ENCODE peak calls at places on chromosomes 7 and 10, in seven cellular contexts. P is GM23338, C is IMR-90, F is PC-3, B is mesendoderm, E is trophoblast cell, R is A549. G is an unnamed sample. For H3K4me1, the result is how much of the 10 kb centered on the place peaks cover.

GRCh38 chr10:35412900-35413491 is 76.7 kb downstream of the CCNY start:
- DNase-seq in F (peak), E (no peak), C (peak), B (peak), P (no peak), R (no peak), G (peak)

GRCh38 chr10:103709341-103709920 is 145.9 kb downstream of the SH3PXD2A start:
- DNase-seq in R (no peak), E (no peak), C (peak), P (no peak), B (no peak), F (peak), G (peak)

GRCh38 chr10:104559935-104560334 is 81.2 kb upstream of the SORCS3 start:
- DNase-seq in B (no peak), R (no peak), E (no peak), C (no peak), F (no peak), P (no peak), G (no peak)

GRCh38 chr10:5293691-5294550 is 70.8 kb upstream of the UCN3 start:
- DNase-seq in E (no peak), R (peak), C (peak), P (peak), B (peak), F (peak), G (no peak)

GRCh38 chr7:82964150-82964882 is 198.4 kb downstream of the PCLO start:
- DNase-seq in F (no peak), B (no peak), P (no peak), C (no peak), E (no peak), R (no peak), G (no peak)

GRCh38 chr7:3836855-3837254 is 535.8 kb downstream of the SDK1 start:
- DNase-seq in B (no peak), R (no peak), C (no peak), E (no peak), F (peak), P (no peak), G (peak)

GRCh38 chr7:24152356-24152755 is 131.6 kb upstream of the NPY start:
- DNase-seq in B (no peak), R (no peak), F (peak), E (no peak), C (no peak), P (no peak), G (no peak)

GRCh38 chr7:78400038-78400437 is 601.5 kb downstream of the PHTF2 start:
- DNase-seq in P (peak), E (no peak), B (no peak), F (no peak), R (no peak), C (no peak), G (no peak)

GRCh38 chr7:131103997-131104396 is 223.7 kb upstream of the MKLN1 start:
- DNase-seq in B (no peak), F (peak), R (no peak), C (peak), P (no peak), E (peak), G (peak)

GRCh38 chr10:130360826-130361311 is 224.7 kb downstream of the GLRX3 start:
- DNase-seq in F (no peak), E (no peak), C (no peak), B (no peak), R (no peak), P (no peak), G (no peak)

GRCh38 chr7:102412548-102412947 is 16.4 kb downstream of the PRKRIP1 start:
- DNase-seq in B (peak), P (peak), F (peak), R (peak), E (no peak), C (peak), G (no peak)

GRCh38 chr7:78607099-78607498 is 808.5 kb downstream of the PHTF2 start:
- DNase-seq in B (peak), E (no peak), C (no peak), F (peak), R (no peak), P (peak), G (no peak)

GRCh38 chr10:128032466-128032865 is 93.8 kb downstream of the MKI67 start:
- DNase-seq in C (no peak), F (no peak), P (no peak), E (no peak), R (no peak), B (no peak), G (no peak)

GRCh38 chr7:127907638-127908040 is 123.6 kb downstream of the LRRC4 start:
- DNase-seq in P (no peak), C (peak), R (no peak), B (no peak), E (no peak), F (peak), G (peak)

GRCh38 chr7:117716707-117717294 is 156.4 kb downstream of the CTTNBP2 start:
- DNase-seq in B (no peak), C (no peak), P (no peak), F (no peak), R (no peak), E (no peak), G (no peak)

GRCh38 chr10:14904316-14904732 is 25.7 kb downstream of the SUV39H2 start:
- DNase-seq in E (peak), C (peak), F (peak), P (peak), R (peak), B (peak), G (no peak)

GRCh38 chr7:138116892-138117291 is 40.6 kb downstream of the AKR1D1 start:
- DNase-seq in F (no peak), B (no peak), E (no peak), R (no peak), P (no peak), C (no peak), G (no peak)

GRCh38 chr10:121405953-121406352 is 192.3 kb downstream of the FGFR2 start:
- DNase-seq in P (no peak), E (no peak), C (no peak), F (no peak), B (no peak), R (no peak), G (no peak)
- H3K4me1 ChIP-seq in P (under half), E (under half), C (under half), F (under half), B (under half), R (under half), G (under half)

DNA sequence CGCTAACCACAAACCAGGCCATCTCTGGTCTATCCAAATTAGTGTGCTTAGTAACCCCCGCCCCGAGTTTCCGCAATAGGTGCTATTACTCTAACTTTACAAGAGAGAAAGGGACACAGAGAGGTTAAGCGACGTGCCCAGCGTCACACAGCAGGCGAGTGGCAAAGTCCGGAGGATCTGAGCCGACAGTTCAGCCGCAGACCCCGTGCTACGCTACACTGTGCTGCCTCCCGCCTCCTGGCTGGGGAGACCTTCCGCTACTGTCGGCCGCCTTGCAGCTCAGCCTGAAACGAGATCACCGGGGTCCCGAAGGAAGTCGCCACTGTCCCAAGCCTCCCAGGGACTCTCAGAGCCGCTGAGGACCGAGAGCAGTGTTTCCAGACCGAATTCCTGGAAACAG is 799 bp downstream of the INTS1 start:
- DNase-seq in C (no peak), B (no peak), E (no peak), R (no peak), F (no peak), P (no peak), G (no peak)
- H3K4me2 ChIP-seq in C (peak), B (peak), E (peak), R (peak), F (peak), P (peak), G (peak)

DNA sequence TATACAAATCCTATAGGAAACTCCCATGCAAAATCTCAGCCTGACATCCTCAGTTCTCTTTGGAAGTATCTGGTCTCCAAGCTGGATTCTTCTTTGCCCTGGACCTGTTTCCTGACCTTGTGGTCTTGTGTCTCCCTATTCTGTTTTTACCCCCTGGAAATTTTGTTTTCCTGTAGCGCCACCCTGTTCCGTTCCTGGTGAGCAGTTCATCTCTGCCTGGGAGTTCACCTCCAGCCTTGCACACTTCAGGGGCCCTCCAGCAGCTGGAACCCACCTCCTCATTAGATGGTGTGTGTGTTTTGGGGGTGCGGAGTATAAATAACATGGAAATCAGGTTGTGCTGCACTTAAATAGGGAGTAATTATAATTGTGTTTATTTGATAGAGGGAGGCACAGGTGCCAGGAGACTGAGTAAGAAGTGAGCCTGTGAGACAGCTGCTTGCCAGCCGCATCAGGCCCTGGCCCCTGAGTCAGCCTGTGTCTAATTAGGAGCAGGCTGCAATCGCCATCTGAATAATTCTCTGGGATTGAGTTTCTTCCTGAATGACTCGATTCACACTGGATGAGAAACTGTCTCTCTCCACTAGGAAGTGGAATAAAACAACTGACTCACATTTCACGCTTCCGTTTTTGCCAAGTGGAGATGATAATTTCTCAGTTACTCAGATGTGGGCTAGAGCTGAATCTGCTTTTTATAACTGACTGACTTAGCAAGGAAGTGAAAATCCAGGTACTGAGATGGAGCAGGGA is 69.4 kb upstream of the HECTD2 start:
- DNase-seq in F (peak), P (no peak), B (no peak), E (no peak), R (no peak), C (peak), G (peak)
- H3K4me3 ChIP-seq in F (no peak), P (no peak), B (no peak), E (no peak), R (no peak), C (no peak), G (no peak)

GRCh38 chr10:126905776-126906703 is 812 bp downstream of the DOCK1 start:
- DNase-seq in E (peak), C (peak), R (peak), F (no peak), P (peak), B (peak), G (no peak)

GRCh38 chr10:126908225-126908624 is 3.0 kb downstream of the DOCK1 start:
- DNase-seq in P (no peak), C (no peak), B (no peak), F (no peak), E (no peak), R (no peak), G (no peak)

GRCh38 chr10:126908729-126909526 is 3.7 kb downstream of the DOCK1 start:
- DNase-seq in E (no peak), B (no peak), R (no peak), F (no peak), P (no peak), C (no peak), G (no peak)

GRCh38 chr10:126906704-126907422 is 1.6 kb downstream of the DOCK1 start:
- DNase-seq in R (no peak), C (no peak), F (no peak), E (no peak), P (no peak), B (no peak), G (no peak)

DNA sequence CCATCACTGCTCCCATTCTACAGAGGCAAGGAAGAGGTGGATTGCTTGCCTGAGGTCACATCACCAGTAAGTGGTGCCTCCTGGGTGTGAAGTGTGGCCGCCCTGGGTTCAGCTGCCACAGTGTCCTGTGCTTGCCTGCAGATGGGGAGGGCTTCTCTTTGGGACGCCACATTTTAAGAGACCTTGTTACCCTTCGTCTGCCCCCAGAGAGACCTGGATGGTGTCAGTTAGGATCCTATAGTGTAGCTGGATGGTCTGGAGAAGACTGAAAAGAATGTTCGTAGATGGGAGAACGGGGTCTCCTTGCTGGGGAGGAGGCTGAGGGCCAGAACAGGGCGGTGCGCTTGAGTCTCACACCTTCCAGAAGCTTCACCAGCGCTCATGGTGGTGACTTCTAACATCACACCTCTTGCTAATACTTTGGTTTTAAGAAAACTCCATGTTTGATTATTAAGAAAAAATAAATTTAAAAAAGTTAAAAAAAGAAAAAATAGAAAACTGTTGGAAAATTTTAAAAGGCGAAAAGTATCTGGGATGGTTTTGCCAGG is 2.3 kb downstream of the DOCK1 start:
- DNase-seq in F (no peak), R (no peak), B (peak), P (peak), C (no peak), E (no peak), G (no peak)
- H3K4me1 ChIP-seq in F (under half), R (under half), B (under half), P (under half), C (under half), E (under half), G (under half)

GRCh38 chr7:100719523-100720319 is 547 bp upstream of the EPO start:
- DNase-seq in P (no peak), R (no peak), E (no peak), B (no peak), C (peak), F (peak), G (peak)
- H3K4me2 ChIP-seq in P (peak), R (peak), E (no peak), B (peak), C (no peak), F (no peak), G (peak)

GRCh38 chr10:29689001-29689400 is 54.2 kb upstream of the SVIL start:
- DNase-seq in F (peak), C (peak), B (no peak), P (no peak), E (no peak), R (no peak), G (peak)

GRCh38 chr10:29688230-29688634 is 53.5 kb upstream of the SVIL start:
- DNase-seq in P (peak), B (peak), F (no peak), E (no peak), R (no peak), C (no peak), G (no peak)

GRCh38 chr10:29694121-29694520 is 59.4 kb upstream of the SVIL start:
- DNase-seq in B (no peak), R (no peak), E (no peak), F (no peak), C (no peak), P (no peak), G (no peak)

GRCh38 chr10:29692121-29692539 is 57.4 kb upstream of the SVIL start:
- DNase-seq in B (peak), C (peak), F (no peak), E (no peak), R (no peak), P (peak), G (peak)

DNA sequence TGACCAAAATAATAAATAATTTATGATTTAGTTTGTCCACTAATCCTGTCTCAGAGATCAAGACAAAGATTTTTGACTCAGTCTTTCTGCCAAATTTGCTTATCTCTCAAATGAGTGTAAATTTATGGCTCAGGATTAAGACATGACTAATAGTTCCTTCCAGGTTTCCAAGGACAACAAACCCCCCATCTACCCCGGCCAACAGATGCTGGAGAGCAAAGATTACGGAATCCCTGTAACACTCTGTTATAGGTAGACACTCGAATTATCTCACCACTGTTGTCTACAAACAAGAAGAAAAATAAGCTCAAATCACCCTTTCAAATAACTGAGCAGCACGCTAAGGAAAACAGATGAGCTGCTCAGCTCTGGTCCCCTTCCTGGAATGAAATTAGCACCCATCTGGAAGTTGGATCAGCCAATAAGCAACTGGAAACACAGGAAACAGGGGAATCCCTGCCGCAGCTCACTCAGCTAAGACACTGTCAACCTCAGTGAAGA is 56.8 kb upstream of the SVIL start:
- DNase-seq in B (peak), R (no peak), F (peak), E (no peak), P (no peak), C (peak), G (peak)
- H3K4me3 ChIP-seq in B (no peak), R (no peak), F (no peak), E (no peak), P (no peak), C (no peak), G (peak)

GRCh38 chr7:151430391-151431205 is 9.3 kb downstream of the CRYGN start:
- DNase-seq in B (no peak), F (no peak), P (no peak), E (no peak), R (no peak), C (no peak), G (no peak)
- H3K4me1 ChIP-seq in B (under half), F (under half), P (under half), E (under half), R (under half), C (under half), G (under half)

GRCh38 chr7:29231671-29232267 is 37.2 kb downstream of the CHN2 start:
- DNase-seq in B (no peak), P (no peak), R (no peak), C (no peak), E (peak), F (peak), G (no peak)
- H3K4me2 ChIP-seq in B (no peak), P (no peak), R (no peak), C (no peak), E (no peak), F (peak), G (no peak)

GRCh38 chr10:132407243-132407746 is 10.3 kb downstream of the PWWP2B start:
- DNase-seq in C (no peak), R (no peak), F (peak), E (peak), B (no peak), P (no peak), G (no peak)
- H3K4me3 ChIP-seq in C (no peak), R (no peak), F (peak), E (no peak), B (no peak), P (no peak), G (no peak)

GRCh38 chr10:113019096-113019495 is 69.0 kb downstream of the TCF7L2 start:
- DNase-seq in P (no peak), F (no peak), R (no peak), C (no peak), E (no peak), B (no peak), G (no peak)

GRCh38 chr10:113015201-113015600 is 65.2 kb downstream of the TCF7L2 start:
- DNase-seq in F (no peak), P (no peak), C (no peak), B (no peak), R (no peak), E (no peak), G (no peak)

GRCh38 chr10:113019692-113020424 is 69.8 kb downstream of the TCF7L2 start:
- DNase-seq in P (no peak), B (no peak), C (no peak), R (no peak), E (no peak), F (no peak), G (no peak)

GRCh38 chr10:113018034-113018433 is 68.0 kb downstream of the TCF7L2 start:
- DNase-seq in F (no peak), B (peak), P (no peak), E (no peak), R (no peak), C (no peak), G (no peak)

DNA sequence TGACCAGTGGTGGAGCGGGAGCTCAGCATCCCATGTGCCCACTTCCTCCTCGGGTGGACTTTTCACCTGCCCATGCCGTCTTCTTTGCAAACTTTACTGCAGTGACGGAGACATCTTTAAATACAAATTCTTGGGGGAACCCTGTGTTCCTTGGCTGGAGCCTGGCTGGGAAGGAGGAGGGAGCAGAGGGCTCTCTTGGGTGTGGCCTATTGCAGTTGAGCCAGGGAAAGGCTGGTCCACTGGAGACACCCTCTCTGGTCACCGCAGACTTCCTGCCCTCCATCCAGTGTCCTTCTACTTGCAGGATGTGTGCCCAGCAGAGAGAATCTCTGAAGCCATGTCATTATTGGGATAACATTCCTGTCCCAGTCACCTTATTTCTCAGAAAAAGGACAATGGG is 67.3 kb downstream of the TCF7L2 start:
- DNase-seq in C (no peak), R (no peak), B (no peak), P (no peak), F (no peak), E (no peak), G (no peak)
- H3K4me1 ChIP-seq in C (under half), R (half or more), B (under half), P (half or more), F (under half), E (under half), G (under half)

G was measured in astrocyte.